ENCODE peak calls at places on chromosomes 4 and X, in ten cellular contexts. D is ovary, F is GM23338, C is heart right ventricle, L is cardiac fibroblast, U is cardiac muscle cell, X is heart left ventricle, E is tibial nerve, R is astrocyte of the spinal cord, P is coronary artery. O is an unnamed sample.

GRCh38 chr4:139282375-139283075 is 2.5 kb upstream of the MGARP start:
- DNase-seq in D (no peak), F (no peak), C (no peak), L (peak; percentile 41), U (no peak), X (no peak), E (no peak), R (no peak), P (no peak), O (no peak)

GRCh38 chrX:18676470-18676869 is 4.6 kb upstream of the RS1 start:
- DNase-seq in D (no peak), F (peak; percentile 63), C (no peak), L (peak; percentile 6), U (peak; percentile 32), X (no peak), E (no peak), R (no peak), P (no peak), O (no peak)

GRCh38 chrX:54182864-54183613 is at the start of gene FAM120C:
- DNase-seq in D (peak; percentile 71), F (peak; percentile 73), C (peak; percentile 73), L (peak; percentile 83), U (peak; percentile 69), X (peak; percentile 71), E (peak; percentile 46), R (peak; percentile 83), P (peak; percentile 85), O (no peak)

GRCh38 chr4:142648378-142648777 is 197.7 kb downstream of the INPP4B start:
- DNase-seq in D (no peak), F (no peak), C (no peak), L (no peak), U (no peak), X (no peak), E (no peak), R (no peak), P (no peak), O (no peak)

GRCh38 chrX:103100484-103100883 is 7.5 kb upstream of the NXF3 start:
- DNase-seq in D (no peak), F (no peak), C (no peak), L (no peak), U (no peak), X (no peak), E (no peak), R (no peak), P (no peak), O (no peak)

GRCh38 chrX:118254611-118255010 is 91.3 kb upstream of the WDR44 start:
- DNase-seq in D (no peak), F (peak; percentile 59), C (peak; percentile 23), L (peak; percentile 61), U (peak; percentile 66), X (no peak), E (peak; percentile 84), R (peak; percentile 58), P (no peak), O (no peak)

GRCh38 chr4:2691313-2691712 is 64.8 kb downstream of the TNIP2 start:
- DNase-seq in D (no peak), F (no peak), C (no peak), L (no peak), U (no peak), X (no peak), E (no peak), R (no peak), P (no peak), O (no peak)

GRCh38 chr4:153513596-153513995 is 47.4 kb downstream of the TMEM131L start:
- DNase-seq in D (no peak), F (no peak), C (no peak), L (peak; percentile 47), U (no peak), X (no peak), E (no peak), R (peak; percentile 79), P (no peak), O (peak; percentile 48)

GRCh38 chr4:122810669-122811068 is 16.0 kb upstream of the FGF2 start:
- DNase-seq in D (no peak), F (no peak), C (no peak), L (peak; percentile 41), U (no peak), X (no peak), E (no peak), R (no peak), P (no peak), O (no peak)

GRCh38 chr4:56302102-56302501 is 85.2 kb downstream of the AASDH start:
- DNase-seq in D (no peak), F (no peak), C (no peak), L (no peak), U (no peak), X (no peak), E (no peak), R (no peak), P (no peak), O (no peak)

GRCh38 chr4:152536545-152537182 is 772 bp upstream of the FBXW7 start:
- DNase-seq in D (no peak), F (peak; percentile 69), C (peak; percentile 43), L (peak; percentile 47), U (peak; percentile 52), X (no peak), E (peak; percentile 33), R (peak; percentile 48), P (no peak), O (peak; percentile 11)

GRCh38 chrX:88425739-88426138 is 321.3 kb upstream of the CPXCR1 start:
- DNase-seq in D (no peak), F (peak; percentile 5), C (no peak), L (peak; percentile 4), U (peak; percentile 3), X (no peak), E (no peak), R (no peak), P (no peak), O (no peak)

GRCh38 chr4:1255151-1255550 is 6.2 kb upstream of the CTBP1 start:
- DNase-seq in D (no peak), F (no peak), C (no peak), L (no peak), U (no peak), X (no peak), E (no peak), R (no peak), P (no peak), O (no peak)

GRCh38 chrX:11557120-11557519 is 108.6 kb downstream of the ARHGAP6 start:
- DNase-seq in D (no peak), F (no peak), C (no peak), L (peak; percentile 27), U (no peak), X (no peak), E (no peak), R (peak; percentile 53), P (no peak), O (peak; percentile 13)

GRCh38 chr4:9952415-9952950 is 68.8 kb downstream of the SLC2A9 start:
- DNase-seq in D (no peak), F (peak; percentile 39), C (no peak), L (peak; percentile 5), U (no peak), X (no peak), E (no peak), R (no peak), P (no peak), O (no peak)

GRCh38 chr4:163072222-163072621 is 94.5 kb downstream of the NAF1 start:
- DNase-seq in D (no peak), F (no peak), C (no peak), L (no peak), U (no peak), X (no peak), E (no peak), R (no peak), P (no peak), O (no peak)

GRCh38 chr4:107709916-107710315 is 10.1 kb downstream of the PAPSS1 start:
- DNase-seq in D (no peak), F (no peak), C (no peak), L (peak; percentile 36), U (no peak), X (no peak), E (no peak), R (no peak), P (no peak), O (no peak)
- TF ChIP-seq CTCF in D (no peak), F (no peak), C (no peak), L (no peak), U (no peak), X (no peak), E (no peak), R (no peak), P (no peak), O (no peak)

GRCh38 chr4:114813961-114814360 is 215.4 kb downstream of the UGT8 start:
- DNase-seq in D (no peak), F (no peak), C (no peak), L (no peak), U (no peak), X (no peak), E (no peak), R (no peak), P (no peak), O (no peak)
- H3K4me3 ChIP-seq in D (no peak overlapping the region), F (no peak overlapping the region), C (no peak overlapping the region), L (no peak overlapping the region), U (no peak overlapping the region), X (no peak overlapping the region), E (no peak overlapping the region), R (no peak overlapping the region), P (no peak overlapping the region), O (no peak overlapping the region)

DNA sequence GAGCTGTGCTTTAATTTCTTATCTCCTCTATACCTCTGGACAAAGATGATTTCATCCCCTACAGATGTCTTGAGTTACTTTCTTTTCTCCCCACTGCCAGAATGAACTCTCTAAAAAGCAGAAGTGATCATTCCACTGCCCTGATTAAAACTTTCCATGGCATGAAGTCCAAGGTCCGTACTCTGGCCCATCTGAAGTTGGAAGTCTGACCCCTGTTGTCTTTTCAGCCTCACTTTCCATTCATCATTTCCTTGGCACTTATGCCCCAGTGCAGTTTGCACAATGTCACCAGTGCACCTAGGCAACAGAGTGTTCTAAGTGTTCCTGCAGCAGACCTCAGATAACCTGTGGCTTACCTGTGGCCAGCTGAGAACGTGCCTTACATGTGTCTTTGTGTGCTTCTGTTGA is 242.4 kb downstream of the FRAS1 start:
- DNase-seq in D (no peak), F (no peak), C (no peak), L (peak; percentile 26), U (no peak), X (no peak), E (no peak), R (no peak), P (no peak), O (no peak)
- TF ChIP-seq CTCF in D (no peak), F (no peak), C (no peak), L (no peak), U (no peak), X (no peak), E (no peak), R (no peak), P (no peak), O (no peak)

DNA sequence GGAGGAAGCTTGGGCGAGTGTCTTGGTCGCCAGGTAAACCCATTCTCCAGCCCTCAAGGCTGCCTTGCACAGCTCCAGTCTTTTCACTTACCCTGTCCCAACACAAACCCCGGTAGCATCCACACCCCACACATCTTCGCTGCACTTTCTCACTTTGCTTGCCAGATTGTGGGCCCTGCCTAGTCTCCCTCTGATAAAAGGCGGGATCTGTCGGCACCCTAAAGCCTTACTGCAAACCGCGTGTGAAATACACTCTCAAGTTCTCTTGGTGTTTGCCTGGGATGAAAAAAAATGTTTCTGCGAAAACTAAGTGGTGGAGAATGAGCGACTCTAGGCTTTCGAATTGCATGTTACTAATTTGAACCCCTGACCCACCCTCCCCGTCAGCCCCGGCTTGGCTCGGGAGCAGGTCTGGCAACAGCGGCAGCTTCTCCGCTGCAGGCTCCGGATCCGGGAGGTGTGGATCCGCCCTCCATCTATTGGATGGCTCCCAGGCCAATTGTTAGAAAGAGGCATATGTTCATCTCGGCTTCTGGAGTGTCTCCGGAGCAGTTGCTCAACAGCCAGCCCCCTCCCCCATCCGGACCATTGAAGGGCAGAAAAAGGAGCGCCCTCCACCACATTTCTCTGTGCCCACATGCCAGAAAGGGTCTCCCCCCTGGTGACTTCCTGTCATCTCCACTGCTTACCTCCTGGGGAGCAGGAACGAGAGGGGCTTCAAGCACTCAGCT is 3.0 kb upstream of the CITED1 start:
- DNase-seq in D (peak; percentile 55), F (peak; percentile 83), C (peak; percentile 66), L (peak; percentile 73), U (peak; percentile 71), X (peak; percentile 53), E (peak; percentile 63), R (peak; percentile 67), P (no peak), O (no peak)
- H3K4me3 ChIP-seq in D (peak overlapping the region; percentile 25), F (peak overlapping the region; percentile 58), C (peak overlapping the region; percentile 6), L (no peak overlapping the region), U (peak overlapping the region; percentile 15), X (peak overlapping the region; percentile 31), E (no peak overlapping the region), R (peak overlapping the region; percentile 8), P (peak overlapping the region; percentile 73), O (peak overlapping the region; percentile 26)

O was measured in retinal pigment epithelial cell.